ENCODE peak calls at places on chromosome 4, in ten cellular contexts. P is tibial artery, Y is fibroblast of lung, T is K562, U is suprapubic skin, O is upper lobe of left lung, R is heart left ventricle, B is mucosa of descending colon, N is upper lobe of right lung, D is lower lobe of right lung. W is an unnamed sample. For H3K4me1, the result is how much of the 10 kb centered on the place peaks cover.

GRCh38 chr4:17817027-17817426 is 6.2 kb downstream of the NCAPG start:
- DNase-seq in P (no peak), Y (peak), T (peak), U (no peak), O (no peak), R (no peak), B (peak), N (no peak), D (no peak), W (no peak)

GRCh38 chr4:134906404-134907023 is 704.9 kb upstream of the PABPC4L start:
- DNase-seq in P (no peak), Y (peak), T (no peak), U (no peak), O (no peak), R (no peak), B (peak), N (no peak), D (no peak), W (no peak)

GRCh38 chr4:128386761-128387599 is 99.4 kb upstream of the PGRMC2 start:
- DNase-seq in P (peak), Y (peak), T (peak), U (peak), O (peak), R (peak), B (peak), N (peak), D (peak), W (peak)

GRCh38 chr4:6293097-6293445 is 23.4 kb downstream of the WFS1 start:
- DNase-seq in P (no peak), Y (no peak), T (no peak), U (no peak), O (no peak), R (no peak), B (no peak), N (no peak), D (no peak), W (no peak)

GRCh38 chr4:53852343-53852742 is 212.1 kb downstream of the CHIC2 start:
- DNase-seq in P (no peak), Y (peak), T (no peak), U (no peak), O (no peak), R (no peak), B (no peak), N (no peak), D (no peak), W (no peak)

GRCh38 chr4:61397174-61397573 is 197.0 kb downstream of the ADGRL3 start:
- DNase-seq in P (no peak), Y (peak), T (no peak), U (no peak), O (no peak), R (no peak), B (no peak), N (no peak), D (no peak), W (no peak)

GRCh38 chr4:144754562-144755410 is 108.8 kb downstream of the HHIP start:
- DNase-seq in P (no peak), Y (peak), T (no peak), U (no peak), O (no peak), R (no peak), B (peak), N (no peak), D (no peak), W (no peak)

GRCh38 chr4:123017636-123018390 is 95.4 kb upstream of the NUDT6 start:
- DNase-seq in P (no peak), Y (peak), T (no peak), U (no peak), O (no peak), R (no peak), B (no peak), N (no peak), D (no peak), W (no peak)

GRCh38 chr4:88962430-88962829 is 94.6 kb downstream of the FAM13A start:
- DNase-seq in P (no peak), Y (peak), T (no peak), U (no peak), O (no peak), R (no peak), B (no peak), N (no peak), D (no peak), W (no peak)

GRCh38 chr4:146417822-146418221 is 103.9 kb downstream of the SLC10A7 start:
- DNase-seq in P (no peak), Y (no peak), T (no peak), U (no peak), O (no peak), R (no peak), B (no peak), N (no peak), D (no peak), W (no peak)

GRCh38 chr4:115790812-115791211 is 677.4 kb upstream of the NDST4 start:
- DNase-seq in P (no peak), Y (no peak), T (no peak), U (no peak), O (no peak), R (no peak), B (no peak), N (no peak), D (no peak), W (no peak)

GRCh38 chr4:93529692-93530091 is 298.9 kb upstream of the ATOH1 start:
- DNase-seq in P (no peak), Y (no peak), T (no peak), U (no peak), O (no peak), R (no peak), B (no peak), N (no peak), D (no peak), W (no peak)

GRCh38 chr4:26083987-26084386 is 170.0 kb downstream of the SMIM20 start:
- DNase-seq in P (no peak), Y (peak), T (no peak), U (no peak), O (no peak), R (no peak), B (no peak), N (no peak), D (no peak), W (no peak)

GRCh38 chr4:143085224-143085623 is 99.5 kb upstream of the USP38 start:
- DNase-seq in P (no peak), Y (peak), T (no peak), U (no peak), O (no peak), R (no peak), B (no peak), N (no peak), D (no peak), W (no peak)
- TF ChIP-seq CTCF in P (peak), Y (peak), T (no peak), U (no peak), O (no peak), R (no peak), B (no peak), N (peak), D (peak), W (peak)

GRCh38 chr4:52260507-52261302 is 209.6 kb downstream of the SPATA18 start:
- DNase-seq in P (no peak), Y (no peak), T (no peak), U (no peak), O (no peak), R (peak), B (peak), N (no peak), D (no peak), W (no peak)
- H3K4me3 ChIP-seq in P (no peak), Y (no peak), T (no peak), U (no peak), O (no peak), R (no peak), B (no peak), N (no peak), D (no peak), W (no peak)

GRCh38 chr4:24394041-24394440 is 190.3 kb downstream of the DHX15 start:
- DNase-seq in P (no peak), Y (peak), T (no peak), U (no peak), O (no peak), R (no peak), B (no peak), N (no peak), D (no peak), W (no peak)
- H3K4me1 ChIP-seq in P (under half), Y (under half), T (under half), U (under half), O (under half), R (under half), B (under half), N (under half), D (under half), W (under half)

DNA sequence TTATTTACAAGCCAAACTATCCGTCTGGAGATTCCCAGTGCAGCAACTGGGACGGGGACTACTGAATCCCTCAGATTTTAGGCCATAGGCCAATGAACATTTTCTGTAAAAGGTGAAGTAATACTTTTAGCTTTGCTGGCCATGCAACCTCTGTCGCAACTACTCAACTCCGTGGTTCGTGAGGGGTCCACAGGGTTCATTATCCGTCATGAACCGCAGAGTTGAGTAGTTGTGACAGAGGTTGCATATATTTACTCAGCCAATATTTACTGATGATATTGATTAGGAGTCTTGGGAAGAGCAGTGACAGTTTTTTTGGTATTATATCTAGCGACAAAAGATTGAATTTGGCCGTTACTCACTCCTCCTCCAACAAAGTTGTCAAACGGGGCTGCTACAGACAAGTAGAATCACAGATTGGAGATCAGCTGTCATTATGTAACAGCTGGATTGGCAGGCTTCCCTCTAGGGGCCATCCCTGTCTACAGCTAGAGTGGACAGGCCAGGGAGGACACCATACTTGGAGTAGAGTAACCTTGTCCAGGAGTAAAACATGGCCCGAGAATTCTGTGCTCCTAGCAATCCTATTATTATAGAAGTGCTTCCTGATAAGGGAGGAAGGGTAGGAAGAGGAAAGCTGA is 37.2 kb upstream of the CD38 start:
- DNase-seq in P (no peak), Y (no peak), T (no peak), U (no peak), O (no peak), R (no peak), B (no peak), N (no peak), D (no peak), W (peak)
- TF ChIP-seq CTCF in P (no peak), Y (no peak), T (no peak), U (no peak), O (no peak), R (no peak), B (no peak), N (no peak), D (no peak), W (no peak)

GRCh38 chr4:83108101-83108861 is 6.2 kb downstream of the PLAC8 start:
- DNase-seq in P (no peak), Y (no peak), T (no peak), U (no peak), O (no peak), R (no peak), B (no peak), N (no peak), D (no peak), W (no peak)
- H3K4me3 ChIP-seq in P (no peak), Y (no peak), T (no peak), U (no peak), O (no peak), R (no peak), B (no peak), N (peak), D (peak), W (no peak)

GRCh38 chr4:87026795-87027495 is 92.1 kb downstream of the AFF1 start:
- DNase-seq in P (no peak), Y (no peak), T (no peak), U (no peak), O (no peak), R (no peak), B (no peak), N (no peak), D (no peak), W (no peak)

GRCh38 chr4:87024181-87024580 is 89.4 kb downstream of the AFF1 start:
- DNase-seq in P (no peak), Y (no peak), T (no peak), U (no peak), O (no peak), R (no peak), B (no peak), N (no peak), D (no peak), W (no peak)

GRCh38 chr4:87029356-87029755 is 94.5 kb downstream of the AFF1 start:
- DNase-seq in P (no peak), Y (no peak), T (no peak), U (no peak), O (no peak), R (no peak), B (no peak), N (no peak), D (no peak), W (no peak)

GRCh38 chr4:87025614-87026041 is 90.8 kb downstream of the AFF1 start:
- DNase-seq in P (no peak), Y (no peak), T (no peak), U (no peak), O (no peak), R (no peak), B (peak), N (no peak), D (no peak), W (no peak)

DNA sequence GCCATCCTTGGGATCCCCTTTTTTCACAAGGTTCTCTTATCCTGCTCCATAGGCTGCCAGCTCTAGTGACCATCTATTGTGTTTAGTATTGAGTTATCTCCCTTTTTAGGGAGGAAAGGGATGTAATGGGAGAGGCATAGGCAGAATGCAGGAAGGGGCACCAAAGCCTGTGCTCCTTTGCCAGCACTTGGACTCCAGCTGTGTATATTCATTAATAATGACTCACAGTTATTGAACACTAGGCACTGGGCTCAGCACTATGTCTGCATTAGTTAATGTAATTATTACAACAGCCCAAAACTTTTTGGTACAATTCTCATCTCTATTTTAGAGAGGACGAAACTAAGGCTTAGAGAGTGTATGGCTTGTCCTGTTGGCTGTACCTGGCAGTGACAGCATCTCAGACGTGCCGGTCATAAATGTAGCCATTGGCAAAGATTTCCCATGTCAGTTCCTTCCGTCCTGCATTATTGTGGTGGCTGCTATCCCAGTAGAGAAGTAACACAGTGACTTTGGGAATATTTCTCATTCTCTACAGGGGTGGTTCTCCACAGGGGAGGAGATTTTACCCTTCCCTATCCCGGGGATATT is 90.3 kb downstream of the AFF1 start:
- DNase-seq in P (no peak), Y (no peak), T (no peak), U (no peak), O (no peak), R (no peak), B (no peak), N (no peak), D (no peak), W (no peak)
- H3K4me1 ChIP-seq in P (half or more), Y (under half), T (half or more), U (half or more), O (under half), R (half or more), B (under half), N (half or more), D (half or more), W (half or more)

GRCh38 chr4:40417941-40418340 is 82.8 kb downstream of the CHRNA9 start:
- DNase-seq in P (no peak), Y (no peak), T (no peak), U (no peak), O (no peak), R (no peak), B (no peak), N (no peak), D (no peak), W (no peak)
- TF ChIP-seq CTCF in P (no peak), Y (no peak), T (no peak), U (no peak), O (no peak), R (no peak), B (no peak), N (no peak), D (no peak), W (no peak)

W was measured in right lobe of liver.